ENCODE peak calls at places on chromosomes 16 and 17, in nine cellular contexts. U is ELF-1, V is HS-5, R is globus pallidus, Z is GM23248, T is tibial nerve, X is WTC11, A is astrocyte of the cerebellum, H is HFF-Myc. M is an unnamed sample.

GRCh38 chr17:59494757-59495368 is 70.5 kb upstream of the DHX40 start:
- DNase-seq in U (no peak), V (no peak), R (no peak), Z (no peak), T (no peak), X (no peak), A (no peak), H (no peak), M (no peak)

GRCh38 chr16:2022723-2023097 is 3.1 kb downstream of the NPW start:
- DNase-seq in U (peak; percentile 91), V (no peak), R (no peak), Z (no peak), T (no peak), X (peak; percentile 75), A (no peak), H (no peak), M (peak; percentile 61)

GRCh38 chr17:8563981-8564602 is 66.4 kb downstream of the MYH10 start:
- DNase-seq in U (no peak), V (no peak), R (no peak), Z (peak; percentile 54), T (no peak), X (no peak), A (peak; percentile 28), H (peak; percentile 45), M (no peak)

GRCh38 chr17:58120195-58120822 is 27.9 kb upstream of the OR4D1 start:
- DNase-seq in U (peak; percentile 75), V (no peak), R (no peak), Z (peak; percentile 66), T (peak; percentile 58), X (peak; percentile 56), A (peak; percentile 71), H (peak; percentile 32), M (peak; percentile 77)

GRCh38 chr16:87076950-87077749 is 240.0 kb downstream of the C16orf95 start:
- DNase-seq in U (peak; percentile 88), V (no peak), R (peak; percentile 11), Z (peak; percentile 70), T (no peak), X (peak; percentile 90), A (no peak), H (no peak), M (no peak)

GRCh38 chr17:65022751-65023421 is 33.7 kb downstream of the GNA13 start:
- DNase-seq in U (no peak), V (no peak), R (no peak), Z (peak; percentile 69), T (no peak), X (no peak), A (peak; percentile 59), H (peak; percentile 5), M (no peak)

GRCh38 chr17:65202833-65203571 is 65.8 kb downstream of the RGS9 start:
- DNase-seq in U (no peak), V (no peak), R (no peak), Z (no peak), T (no peak), X (no peak), A (no peak), H (no peak), M (no peak)

GRCh38 chr17:32882734-32883133 is 5.8 kb upstream of the MYO1D start:
- DNase-seq in U (no peak), V (no peak), R (no peak), Z (peak; percentile 87), T (no peak), X (no peak), A (no peak), H (no peak), M (no peak)

GRCh38 chr16:89544113-89544512 is 16.4 kb upstream of the RPL13 start:
- DNase-seq in U (no peak), V (no peak), R (no peak), Z (no peak), T (no peak), X (no peak), A (no peak), H (no peak), M (peak; percentile 74)

GRCh38 chr17:75933836-75934235 is 7.0 kb downstream of the FBF1 start:
- DNase-seq in U (no peak), V (no peak), R (no peak), Z (no peak), T (no peak), X (no peak), A (no peak), H (no peak), M (no peak)

GRCh38 chr17:74354123-74354522 is 7.5 kb downstream of the BTBD17 start:
- DNase-seq in U (peak; percentile 86), V (no peak), R (no peak), Z (peak; percentile 27), T (no peak), X (peak; percentile 88), A (no peak), H (no peak), M (peak; percentile 74)

GRCh38 chr17:73595068-73595865 is 49.0 kb downstream of the SDK2 start:
- DNase-seq in U (peak; percentile 74), V (no peak), R (peak; percentile 9), Z (no peak), T (no peak), X (peak; percentile 85), A (no peak), H (no peak), M (peak; percentile 51)

GRCh38 chr16:77986021-77986420 is 36.3 kb upstream of the CLEC3A start:
- DNase-seq in U (no peak), V (no peak), R (no peak), Z (no peak), T (no peak), X (no peak), A (no peak), H (no peak), M (no peak)

GRCh38 chr17:57379237-57380054 is 123.1 kb downstream of the MSI2 start:
- DNase-seq in U (peak; percentile 49), V (no peak), R (no peak), Z (no peak), T (no peak), X (no peak), A (no peak), H (no peak), M (no peak)

GRCh38 chr17:48307814-48308411 is 122.1 kb downstream of the SKAP1 start:
- DNase-seq in U (peak; percentile 57), V (peak; percentile 35), R (peak; percentile 18), Z (peak; percentile 79), T (peak; percentile 16), X (peak; percentile 59), A (peak; percentile 50), H (peak; percentile 9), M (peak; percentile 63)

GRCh38 chr16:63697736-63698135 is 1424.1 kb downstream of the CDH11 start:
- DNase-seq in U (no peak), V (no peak), R (no peak), Z (no peak), T (no peak), X (no peak), A (no peak), H (no peak), M (no peak)

GRCh38 chr16:29916979-29917378 is 9.0 kb downstream of the KCTD13 start:
- DNase-seq in U (no peak), V (no peak), R (no peak), Z (no peak), T (no peak), X (no peak), A (no peak), H (no peak), M (no peak)

GRCh38 chr17:6712058-6712853 is 913 bp downstream of the SLC13A5 start:
- DNase-seq in U (peak; percentile 90), V (no peak), R (peak; percentile 64), Z (peak; percentile 19), T (no peak), X (peak; percentile 65), A (peak; percentile 63), H (no peak), M (peak; percentile 66)

GRCh38 chr17:37098910-37099664 is 150.3 kb downstream of the AATF start:
- DNase-seq in U (no peak), V (no peak), R (no peak), Z (peak; percentile 10), T (no peak), X (no peak), A (no peak), H (no peak), M (no peak)

GRCh38 chr16:69859105-69859969 is 91.8 kb upstream of the CLEC18A start:
- DNase-seq in U (peak; percentile 64), V (no peak), R (no peak), Z (no peak), T (peak; percentile 28), X (peak; percentile 77), A (no peak), H (no peak), M (peak; percentile 66)

GRCh38 chr17:9220466-9221230 is 199.3 kb downstream of the NTN1 start:
- DNase-seq in U (peak; percentile 63), V (no peak), R (no peak), Z (no peak), T (no peak), X (no peak), A (no peak), H (no peak), M (no peak)

GRCh38 chr17:28897769-28898259 is 281 bp upstream of the FLOT2 start:
- DNase-seq in U (no peak), V (no peak), R (no peak), Z (no peak), T (no peak), X (no peak), A (no peak), H (no peak), M (peak; percentile 58)

GRCh38 chr17:78995761-78996451 is 13.7 kb downstream of the CANT1 start:
- DNase-seq in U (no peak), V (no peak), R (no peak), Z (no peak), T (no peak), X (no peak), A (no peak), H (no peak), M (peak; percentile 75)

GRCh38 chr17:72725432-72726068 is 366.9 kb downstream of the SLC39A11 start:
- DNase-seq in U (peak; percentile 75), V (no peak), R (peak; percentile 49), Z (peak; percentile 76), T (no peak), X (peak; percentile 64), A (peak; percentile 41), H (peak; percentile 32), M (peak; percentile 70)

GRCh38 chr16:73396556-73396955 is 348.6 kb upstream of the ZFHX3 start:
- DNase-seq in U (no peak), V (no peak), R (no peak), Z (no peak), T (no peak), X (no peak), A (no peak), H (no peak), M (no peak)

GRCh38 chr17:76538281-76538931 is 897 bp upstream of the CYGB start:
- DNase-seq in U (no peak), V (no peak), R (no peak), Z (no peak), T (no peak), X (no peak), A (no peak), H (no peak), M (no peak)

GRCh38 chr17:75319818-75320691 is 30.8 kb upstream of the SLC25A19 start:
- DNase-seq in U (no peak), V (peak; percentile 60), R (no peak), Z (peak; percentile 60), T (no peak), X (no peak), A (peak; percentile 81), H (peak; percentile 17), M (no peak)

GRCh38 chr16:54077412-54077821 is 209.2 kb downstream of the IRX3 start:
- DNase-seq in U (no peak), V (peak; percentile 59), R (no peak), Z (peak; percentile 76), T (no peak), X (no peak), A (peak; percentile 33), H (no peak), M (no peak)

GRCh38 chr17:63598284-63598683 is 2.4 kb upstream of the TACO1 start:
- DNase-seq in U (no peak), V (no peak), R (no peak), Z (no peak), T (no peak), X (no peak), A (no peak), H (no peak), M (no peak)

GRCh38 chr16:31213342-31213741 is 577 bp upstream of the TRIM72 start:
- DNase-seq in U (no peak), V (no peak), R (no peak), Z (no peak), T (no peak), X (no peak), A (no peak), H (no peak), M (no peak)

GRCh38 chr17:49341356-49341755 is 20.7 kb downstream of the ZNF652 start:
- DNase-seq in U (no peak), V (no peak), R (no peak), Z (no peak), T (no peak), X (no peak), A (no peak), H (no peak), M (peak; percentile 49)